ENCODE peak calls at places on chromosomes 5 and 9, in eight cellular contexts. E is nephron progenitor cell; O is lower lobe of right lung; M is cardiac muscle cell; G is CD4-positive, alpha-beta T cell; V is HFF-Myc; Z is CD8-positive, alpha-beta T cell; K is IMR-90. U is an unnamed sample.

GRCh38 chr9:87276327-87276841 is 221.3 kb upstream of the DAPK1 start:
- DNase-seq in E (no peak), O (no peak), Z (no peak), K (peak; percentile 73), V (no peak), M (peak; percentile 83), G (no peak), U (no peak)

GRCh38 chr5:161040818-161041217 is 188.8 kb upstream of the ATP10B start:
- DNase-seq in E (no peak), O (no peak), K (no peak), M (no peak), Z (no peak), G (no peak), V (no peak), U (no peak)

GRCh38 chr5:153831976-153832375 is 206.7 kb downstream of the FAM114A2 start:
- DNase-seq in K (peak; percentile 49), O (no peak), V (no peak), E (no peak), M (peak; percentile 27), Z (no peak), G (no peak), U (no peak)

GRCh38 chr9:86521936-86522335 is 167.7 kb upstream of the TUT7 start:
- DNase-seq in V (no peak), O (no peak), E (no peak), K (no peak), G (no peak), Z (no peak), M (peak; percentile 12), U (no peak)

GRCh38 chr9:37187269-37187668 is 66.9 kb downstream of the ZCCHC7 start:
- DNase-seq in M (no peak), V (no peak), G (no peak), E (no peak), Z (no peak), K (no peak), O (no peak), U (no peak)

GRCh38 chr5:111572561-111572960 is 60.2 kb upstream of the STARD4 start:
- DNase-seq in E (no peak), O (no peak), G (no peak), Z (no peak), V (no peak), M (no peak), K (no peak), U (no peak)

GRCh38 chr5:150512368-150512747 is 4.4 kb downstream of the NDST1 start:
- DNase-seq in O (no peak), Z (no peak), V (no peak), G (no peak), M (peak; percentile 31), K (no peak), E (no peak), U (no peak)

GRCh38 chr5:6377121-6377520 is 1.2 kb downstream of the MED10 start:
- DNase-seq in O (no peak), Z (no peak), M (peak; percentile 19), V (no peak), G (no peak), K (peak; percentile 5), E (no peak), U (no peak)

GRCh38 chr5:125451622-125452021 is 705.2 kb upstream of the ZNF608 start:
- DNase-seq in Z (no peak), K (no peak), M (no peak), O (no peak), E (no peak), V (no peak), G (no peak), U (no peak)

GRCh38 chr9:20753761-20754160 is 69.7 kb downstream of the FOCAD start:
- DNase-seq in K (peak; percentile 2), Z (no peak), G (no peak), V (no peak), E (no peak), O (no peak), M (no peak), U (no peak)

GRCh38 chr9:137621131-137621757 is 2.4 kb downstream of the EHMT1 start:
- DNase-seq in G (no peak), M (peak; percentile 25), K (no peak), O (no peak), Z (no peak), E (no peak), V (no peak), U (no peak)

GRCh38 chr5:163696270-163696887 is 191.0 kb downstream of the MAT2B start:
- DNase-seq in K (peak; percentile 89), M (peak; percentile 87), Z (no peak), E (peak; percentile 49), V (peak; percentile 60), G (no peak), O (no peak), U (peak; percentile 40)
- TF ChIP-seq CTCF in K (peak; percentile 88), M (peak; percentile 81), Z (no peak), E (peak; percentile 74), V (peak; percentile 69), G (no peak), O (peak; percentile 57), U (peak; percentile 87)

GRCh38 chr5:168311061-168311566 is 19.7 kb downstream of the WWC1 start:
- DNase-seq in V (no peak), Z (no peak), K (no peak), O (no peak), G (no peak), E (no peak), M (no peak), U (no peak)

GRCh38 chr5:168312606-168313297 is 21.3 kb downstream of the WWC1 start:
- DNase-seq in K (no peak), G (no peak), M (no peak), O (no peak), V (no peak), E (no peak), Z (no peak), U (no peak)

GRCh38 chr5:168307022-168307421 is 15.6 kb downstream of the WWC1 start:
- DNase-seq in K (no peak), M (no peak), G (no peak), O (no peak), V (no peak), Z (no peak), E (no peak), U (no peak)

GRCh38 chr5:168307925-168308584 is 16.6 kb downstream of the WWC1 start:
- DNase-seq in M (no peak), E (no peak), V (no peak), K (no peak), O (no peak), Z (no peak), G (no peak), U (no peak)

DNA sequence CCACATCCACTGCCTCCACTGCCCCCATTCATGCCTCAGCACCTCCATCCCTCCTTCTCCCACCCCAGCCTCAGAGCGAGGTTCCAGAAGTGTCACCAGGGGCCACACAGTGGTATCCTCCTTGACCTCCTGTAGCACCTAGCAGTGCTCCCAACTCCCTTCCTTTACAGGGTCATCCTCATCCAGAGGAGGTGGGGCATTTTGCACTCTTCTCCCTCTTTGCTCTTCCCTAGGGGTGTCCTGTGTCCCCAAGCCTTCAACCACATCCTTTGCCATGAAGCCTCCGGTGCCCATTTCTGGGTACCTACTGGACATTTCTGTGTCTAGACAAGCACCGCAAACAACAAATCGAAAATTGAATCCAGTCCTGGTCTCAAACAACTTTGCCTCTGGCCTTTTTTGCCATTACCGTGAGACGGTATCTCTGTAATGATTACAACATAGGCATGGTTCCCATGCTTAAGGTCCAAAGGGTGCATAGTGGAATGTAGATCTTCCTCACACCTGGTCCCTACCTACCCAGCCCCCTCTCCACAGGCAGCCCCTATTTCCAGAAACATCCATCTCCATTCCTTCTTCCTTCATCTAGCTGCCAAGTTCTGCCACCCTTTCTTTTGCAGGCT is 17.6 kb downstream of the WWC1 start:
- DNase-seq in E (no peak), M (no peak), Z (no peak), V (no peak), K (no peak), G (no peak), O (no peak), U (no peak)
- TF ChIP-seq CTCF in E (no peak), M (no peak), Z (no peak), V (no peak), K (no peak), G (no peak), O (no peak), U (no peak)

GRCh38 chr9:124479371-124479770 is 27.8 kb downstream of the NR5A1 start:
- DNase-seq in V (no peak), Z (no peak), O (no peak), K (no peak), E (no peak), M (no peak), G (no peak), U (no peak)

GRCh38 chr9:124482431-124483031 is 24.7 kb downstream of the NR5A1 start:
- DNase-seq in E (no peak), Z (no peak), K (no peak), G (no peak), V (no peak), O (peak; percentile 62), M (no peak), U (no peak)

GRCh38 chr9:124481115-124481514 is 26.1 kb downstream of the NR5A1 start:
- DNase-seq in M (no peak), Z (no peak), O (no peak), V (no peak), K (no peak), G (no peak), E (no peak), U (no peak)

GRCh38 chr9:124479947-124480620 is 27.1 kb downstream of the NR5A1 start:
- DNase-seq in K (no peak), M (no peak), G (no peak), E (no peak), V (no peak), Z (no peak), O (no peak), U (no peak)

DNA sequence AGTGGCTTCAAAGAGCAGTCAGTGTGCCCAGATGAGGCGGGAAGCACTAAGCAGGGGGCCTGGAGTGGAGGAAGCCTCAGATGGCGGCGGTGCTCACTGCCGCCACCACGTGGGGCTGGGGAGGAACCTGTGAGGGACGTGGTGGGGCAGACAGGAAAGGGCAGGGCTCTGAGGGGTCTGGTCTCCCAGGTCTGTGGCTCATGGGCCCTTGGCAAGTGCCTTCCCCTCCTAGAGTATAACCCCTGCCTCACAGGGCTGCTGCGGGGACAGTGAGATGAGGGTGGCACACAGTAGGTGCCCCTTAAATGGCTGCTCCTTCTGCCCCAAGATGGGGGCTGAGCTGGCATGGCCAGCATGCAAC is 26.6 kb downstream of the NR5A1 start:
- DNase-seq in E (peak; percentile 58), V (peak; percentile 1), Z (no peak), G (no peak), M (peak; percentile 31), K (peak; percentile 4), O (no peak), U (no peak)
- TF ChIP-seq CTCF in E (peak; percentile 53), V (peak; percentile 68), Z (no peak), G (no peak), M (peak; percentile 54), K (peak; percentile 38), O (no peak), U (peak; percentile 53)

DNA sequence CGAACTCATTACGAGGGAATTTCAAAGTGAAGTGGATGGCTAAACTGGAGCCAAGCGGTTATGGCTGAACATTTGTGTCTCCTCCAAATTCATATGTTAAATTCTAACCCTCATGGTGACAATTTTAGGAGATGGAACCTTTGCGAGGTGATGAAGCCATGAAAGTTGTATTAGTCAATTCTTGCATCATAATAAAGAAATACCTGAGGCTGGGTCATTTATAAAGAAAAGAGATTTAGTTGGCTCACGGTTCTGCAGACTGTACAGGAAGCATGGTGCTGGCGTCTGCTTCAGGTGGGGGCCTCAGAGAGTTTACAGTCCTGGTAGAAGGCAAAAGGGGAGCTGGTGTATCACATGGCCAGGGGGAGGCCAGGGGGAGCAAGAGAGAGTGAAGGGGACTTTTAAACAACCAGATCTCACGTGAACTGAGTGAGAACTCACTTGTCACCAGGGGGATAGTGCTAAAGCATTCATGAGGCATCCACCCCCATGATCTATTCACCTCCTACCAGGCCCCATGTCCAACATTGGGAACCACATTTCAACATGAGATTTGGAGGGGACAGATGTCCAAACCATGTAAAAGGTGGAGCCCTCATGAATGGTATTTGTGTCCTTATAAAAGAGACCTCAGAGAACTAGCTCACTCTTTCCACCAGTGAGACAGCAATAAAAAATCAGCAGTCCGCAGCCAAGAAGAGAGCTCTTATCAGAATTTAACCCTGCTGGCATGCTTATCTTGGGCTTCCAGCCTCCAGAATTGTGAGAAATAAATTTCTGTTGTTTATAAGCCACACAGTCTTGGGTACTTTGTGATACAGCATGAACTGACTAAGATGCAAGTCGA is 143.4 kb downstream of the MTRR start:
- DNase-seq in K (no peak), O (no peak), Z (no peak), V (no peak), G (no peak), E (no peak), M (no peak), U (no peak)
- TF ChIP-seq CTCF in K (no peak), O (no peak), Z (no peak), V (no peak), G (no peak), E (no peak), M (no peak), U (no peak)

U was measured in progenitor cell of endocrine pancreas.